ENCODE peak calls at places on chromosomes 11 and 22, in ten cellular contexts. H is MM.1S, F is osteocyte, Z is glutamatergic neuron, C is GM23338, N is upper lobe of left lung, R is DND-41, W is heart right ventricle, O is cardiac muscle cell, G is thyroid gland. P is an unnamed sample.

GRCh38 chr22:25051073-25051472 is 98.6 kb downstream of the KIAA1671 start:
- DNase-seq in H (no peak), F (no peak), Z (no peak), C (peak), N (no peak), R (no peak), W (no peak), O (no peak), G (no peak), P (no peak)

GRCh38 chr22:25573822-25574221 is 9.3 kb downstream of the GRK3 start:
- DNase-seq in H (no peak), F (no peak), Z (no peak), C (no peak), N (no peak), R (no peak), W (no peak), O (no peak), G (no peak), P (no peak)

GRCh38 chr11:24760681-24761080 is 263.8 kb downstream of the LUZP2 start:
- DNase-seq in H (no peak), F (no peak), Z (no peak), C (no peak), N (no peak), R (no peak), W (no peak), O (no peak), G (no peak), P (no peak)

GRCh38 chr22:37483050-37483449 is 3.1 kb downstream of the MFNG start:
- DNase-seq in H (no peak), F (no peak), Z (no peak), C (no peak), N (no peak), R (no peak), W (no peak), O (no peak), G (no peak), P (no peak)

GRCh38 chr11:69921429-69922014 is 102.3 kb upstream of the FGF3 start:
- DNase-seq in H (no peak), F (no peak), Z (peak), C (no peak), N (peak), R (no peak), W (no peak), O (no peak), G (no peak), P (no peak)

GRCh38 chr11:26297179-26297970 is 34.6 kb upstream of the ANO3 start:
- DNase-seq in H (peak), F (no peak), Z (no peak), C (peak), N (no peak), R (no peak), W (no peak), O (peak), G (no peak), P (no peak)

GRCh38 chr11:32100495-32100894 is 9.6 kb downstream of the RCN1 start:
- DNase-seq in H (no peak), F (no peak), Z (no peak), C (no peak), N (no peak), R (no peak), W (peak), O (no peak), G (no peak), P (no peak)

GRCh38 chr11:44615913-44616806 is 50.7 kb downstream of the CD82 start:
- DNase-seq in H (no peak), F (no peak), Z (no peak), C (no peak), N (no peak), R (no peak), W (no peak), O (no peak), G (no peak), P (no peak)

GRCh38 chr22:42865536-42865935 is 8.5 kb upstream of the ARFGAP3 start:
- DNase-seq in H (no peak), F (no peak), Z (no peak), C (no peak), N (no peak), R (no peak), W (no peak), O (no peak), G (no peak), P (no peak)

GRCh38 chr11:69157156-69157821 is 1.6 kb downstream of the SMIM38 start:
- DNase-seq in H (no peak), F (no peak), Z (no peak), C (peak), N (peak), R (no peak), W (peak), O (no peak), G (no peak), P (no peak)

GRCh38 chr11:129853508-129854228 is 38.0 kb downstream of the TMEM45B start:
- DNase-seq in H (no peak), F (no peak), Z (no peak), C (peak), N (no peak), R (peak), W (peak), O (no peak), G (peak), P (no peak)

GRCh38 chr22:49825944-49826602 is 1.6 kb downstream of the BRD1 start:
- DNase-seq in H (peak), F (no peak), Z (no peak), C (no peak), N (peak), R (peak), W (no peak), O (no peak), G (no peak), P (no peak)

GRCh38 chr11:13008625-13009475 is at the start of gene RASSF10:
- DNase-seq in H (peak), F (no peak), Z (peak), C (peak), N (peak), R (no peak), W (peak), O (peak), G (peak), P (no peak)

GRCh38 chr11:128587415-128587814 is at the start of gene ETS1:
- DNase-seq in H (no peak), F (no peak), Z (no peak), C (peak), N (no peak), R (no peak), W (no peak), O (peak), G (no peak), P (no peak)

GRCh38 chr11:4881860-4882500 is at the start of gene OR51T1:
- DNase-seq in H (no peak), F (no peak), Z (no peak), C (no peak), N (no peak), R (no peak), W (no peak), O (no peak), G (no peak), P (no peak)

GRCh38 chr11:110522456-110522855 is 92.7 kb downstream of the FDX1 start:
- DNase-seq in H (no peak), F (no peak), Z (no peak), C (no peak), N (no peak), R (no peak), W (no peak), O (no peak), G (no peak), P (no peak)

GRCh38 chr22:24094966-24095365 is 83.9 kb downstream of the CABIN1 start:
- DNase-seq in H (no peak), F (no peak), Z (no peak), C (no peak), N (no peak), R (no peak), W (no peak), O (no peak), G (no peak), P (no peak)

GRCh38 chr22:35357883-35358621 is 22.8 kb upstream of the HMOX1 start:
- DNase-seq in H (no peak), F (no peak), Z (no peak), C (no peak), N (no peak), R (no peak), W (no peak), O (no peak), G (no peak), P (no peak)

GRCh38 chr11:69642913-69643632 is 2.1 kb downstream of the CCND1 start:
- DNase-seq in H (peak), F (peak), Z (peak), C (peak), N (peak), R (peak), W (peak), O (peak), G (peak), P (no peak)

GRCh38 chr11:2944953-2945756 is 15.9 kb upstream of the PHLDA2 start:
- DNase-seq in H (no peak), F (peak), Z (peak), C (peak), N (peak), R (no peak), W (peak), O (peak), G (peak), P (no peak)

GRCh38 chr11:49208006-49208721 is at the start of gene FOLH1:
- DNase-seq in H (peak), F (peak), Z (peak), C (peak), N (peak), R (no peak), W (peak), O (peak), G (peak), P (no peak)

GRCh38 chr11:117734596-117734995 is 62.4 kb downstream of the DSCAML1 start:
- DNase-seq in H (no peak), F (no peak), Z (no peak), C (peak), N (no peak), R (no peak), W (no peak), O (no peak), G (no peak), P (no peak)

GRCh38 chr11:86660011-86660595 is 12.3 kb downstream of the ME3 start:
- DNase-seq in H (no peak), F (no peak), Z (no peak), C (no peak), N (no peak), R (no peak), W (no peak), O (no peak), G (no peak), P (no peak)

GRCh38 chr11:111514216-111515031 is at the start of gene HOATZ:
- DNase-seq in H (no peak), F (no peak), Z (peak), C (peak), N (peak), R (no peak), W (no peak), O (peak), G (peak), P (no peak)

GRCh38 chr22:19717691-19718254 is 3.5 kb downstream of the SEPTIN5 start:
- DNase-seq in H (peak), F (peak), Z (peak), C (peak), N (peak), R (peak), W (peak), O (peak), G (peak), P (no peak)

GRCh38 chr22:41407433-41407832 is 25.7 kb downstream of the TEF start:
- DNase-seq in H (no peak), F (no peak), Z (no peak), C (no peak), N (no peak), R (no peak), W (no peak), O (no peak), G (no peak), P (no peak)

DNA sequence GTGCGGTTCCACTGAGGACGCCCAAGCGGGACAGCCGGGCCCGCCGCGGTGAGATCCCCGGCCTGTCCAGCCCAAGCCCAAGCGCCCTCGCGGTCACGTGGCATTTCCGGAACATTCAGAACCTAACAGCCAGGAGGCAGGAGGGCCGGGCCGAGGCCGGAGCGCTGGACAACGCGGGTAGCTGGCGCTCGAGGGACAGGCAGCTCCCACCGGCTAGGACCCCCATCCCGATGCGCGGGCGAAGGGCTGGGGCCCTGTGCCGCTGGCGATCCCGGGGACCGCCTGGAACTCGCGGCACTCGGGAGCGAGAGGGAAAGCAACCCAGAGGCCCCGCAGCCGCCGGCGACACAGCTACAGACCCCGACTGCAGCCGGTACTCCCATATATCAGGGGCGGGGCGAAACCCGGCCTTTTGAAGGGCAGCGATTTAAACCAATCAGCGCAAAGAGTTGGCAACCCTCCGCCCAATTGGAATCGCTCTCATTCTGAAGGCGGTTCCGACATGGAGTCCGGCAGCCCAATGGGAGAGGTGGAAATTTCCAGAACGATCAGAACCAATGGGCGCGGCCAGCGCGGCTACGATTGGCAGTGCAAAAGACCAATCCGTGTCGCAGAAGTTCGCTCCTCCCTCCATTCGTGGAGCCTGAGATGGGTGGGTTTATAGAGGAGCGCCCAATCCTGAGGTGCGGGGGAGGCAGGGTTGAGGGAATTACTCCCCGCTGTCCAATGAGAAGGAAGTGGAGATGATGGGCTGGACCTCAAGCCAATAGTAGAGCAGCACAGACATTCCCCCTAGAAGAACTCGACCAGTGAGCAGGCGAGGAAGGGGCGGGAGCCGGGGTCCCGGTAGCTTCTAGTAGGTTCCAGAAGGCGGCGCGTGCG is at the start of gene STIP1:
- DNase-seq in H (peak), F (peak), Z (peak), C (peak), N (peak), R (peak), W (peak), O (peak), G (peak), P (peak)
- TF ChIP-seq CTCF in H (peak), F (peak), Z (no peak), C (no peak), N (peak), R (peak), W (peak), O (peak), G (peak), P (peak)

GRCh38 chr11:57316017-57316416 is 8.7 kb downstream of the TNKS1BP1 start:
- DNase-seq in H (no peak), F (no peak), Z (no peak), C (no peak), N (no peak), R (no peak), W (no peak), O (no peak), G (peak), P (no peak)
- TF ChIP-seq CTCF in H (no peak), F (no peak), Z (no peak), C (no peak), N (no peak), R (no peak), W (no peak), O (no peak), G (no peak), P (no peak)

GRCh38 chr11:67276821-67277230 is 10.6 kb downstream of the GRK2 start:
- DNase-seq in H (peak), F (no peak), Z (peak), C (peak), N (peak), R (peak), W (no peak), O (peak), G (no peak), P (no peak)
- TF ChIP-seq CTCF in H (peak), F (no peak), Z (no peak), C (peak), N (no peak), R (peak), W (peak), O (peak), G (no peak), P (no peak)

GRCh38 chr22:21020802-21021429 is 6.0 kb downstream of the P2RX6 start:
- DNase-seq in H (no peak), F (no peak), Z (no peak), C (peak), N (no peak), R (peak), W (no peak), O (peak), G (no peak), P (no peak)
- TF ChIP-seq CTCF in H (peak), F (peak), Z (peak), C (peak), N (no peak), R (peak), W (no peak), O (peak), G (no peak), P (no peak)

DNA sequence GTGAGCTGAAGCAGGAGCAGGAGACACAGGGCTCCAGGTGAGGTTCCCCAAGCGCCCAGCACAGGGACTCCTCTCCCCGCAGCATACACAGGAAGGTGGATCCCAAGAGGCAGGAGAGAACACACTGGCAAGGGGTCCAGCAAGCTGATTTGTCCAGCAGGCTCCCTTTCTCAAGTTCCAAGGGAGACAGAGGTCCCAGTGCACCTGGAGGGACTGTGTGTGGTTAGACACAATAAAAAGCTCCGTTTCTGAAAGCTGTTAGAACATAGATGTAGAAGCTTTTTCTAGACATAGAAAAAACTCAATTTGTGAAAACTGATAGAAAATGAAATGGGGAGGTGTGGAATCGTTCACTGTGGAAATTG is 1.8 kb downstream of the CALCB start:
- DNase-seq in H (no peak), F (no peak), Z (no peak), C (no peak), N (no peak), R (no peak), W (no peak), O (no peak), G (no peak), P (no peak)
- TF ChIP-seq CTCF in H (no peak), F (no peak), Z (no peak), C (peak), N (no peak), R (no peak), W (no peak), O (no peak), G (no peak), P (no peak)